ENCODE peak calls at places on chromosomes 1 and 21, in nine cellular contexts. H, X, W, O, N, Z, I, U and K are unnamed samples.

GRCh38 chr1:113515498-113515897 is 125.2 kb downstream of the MAGI3 start:
- DNase-seq in H (no peak), X (peak), W (no peak), O (no peak), N (no peak), Z (no peak), I (no peak), U (no peak), K (no peak)

GRCh38 chr1:109502368-109502851 is 7.1 kb downstream of the AMIGO1 start:
- DNase-seq in H (no peak), X (no peak), W (no peak), O (no peak), N (no peak), Z (no peak), I (no peak), U (no peak), K (no peak)

GRCh38 chr1:117363591-117364048 is 3.6 kb upstream of the MAN1A2 start:
- DNase-seq in H (no peak), X (no peak), W (no peak), O (no peak), N (no peak), Z (no peak), I (no peak), U (no peak), K (no peak)

GRCh38 chr1:186303911-186304310 is 71.1 kb downstream of the TPR start:
- DNase-seq in H (no peak), X (no peak), W (no peak), O (no peak), N (no peak), Z (no peak), I (no peak), U (no peak), K (no peak)

GRCh38 chr1:2228684-2229031 is 539 bp downstream of the SKI start:
- DNase-seq in H (no peak), X (no peak), W (no peak), O (peak), N (peak), Z (no peak), I (no peak), U (no peak), K (no peak)

GRCh38 chr1:97560714-97561113 is 360.1 kb downstream of the DPYD start:
- DNase-seq in H (no peak), X (no peak), W (no peak), O (no peak), N (no peak), Z (no peak), I (no peak), U (no peak), K (no peak)

GRCh38 chr1:16980473-16981268 is at the start of gene MFAP2:
- DNase-seq in H (no peak), X (no peak), W (no peak), O (peak), N (no peak), Z (no peak), I (no peak), U (peak), K (no peak)

GRCh38 chr1:154760469-154760933 is 109.6 kb downstream of the KCNN3 start:
- DNase-seq in H (no peak), X (no peak), W (no peak), O (peak), N (peak), Z (peak), I (no peak), U (peak), K (no peak)

GRCh38 chr21:42309753-42310213 is 5.4 kb downstream of the TFF3 start:
- DNase-seq in H (no peak), X (no peak), W (peak), O (peak), N (peak), Z (peak), I (no peak), U (peak), K (peak)